ENCODE peak calls at places on chromosome 10, in four cellular contexts. W is IMR-90, M is NT2/D1, E is thoracic aorta. Y is an unnamed sample.

GRCh38 chr10:60114765-60115586 is 208.6 kb upstream of the CCDC6 start:
- DNase-seq in W (peak; percentile 69), M (peak; percentile 50), E (no peak), Y (peak; percentile 11)

GRCh38 chr10:77393411-77393810 is 244.2 kb downstream of the KCNMA1 start:
- DNase-seq in W (no peak), M (no peak), E (no peak), Y (no peak)

GRCh38 chr10:24908793-24909423 is 43.5 kb downstream of the PRTFDC1 start:
- DNase-seq in W (peak; percentile 89), E (no peak), M (no peak), Y (no peak)

GRCh38 chr10:77898323-77899079 is 28.1 kb downstream of the DLG5 start:
- DNase-seq in E (no peak), M (no peak), W (no peak), Y (no peak)

GRCh38 chr10:79927111-79927828 is 21.6 kb downstream of the SFTPD start:
- DNase-seq in M (no peak), W (no peak), E (no peak), Y (no peak)

GRCh38 chr10:75425291-75426079 is 5.9 kb upstream of the LRMDA start:
- DNase-seq in E (no peak), W (no peak), M (no peak), Y (no peak)

GRCh38 chr10:21496285-21497176 is 29.0 kb downstream of the SKIDA1 start:
- DNase-seq in M (no peak), E (no peak), W (peak; percentile 25), Y (peak; percentile 46)

GRCh38 chr10:9294132-9294663 is 1239.7 kb downstream of the GATA3 start:
- DNase-seq in M (no peak), W (no peak), E (no peak), Y (no peak)

GRCh38 chr10:84289521-84290200 is 38.7 kb upstream of the CCSER2 start:
- DNase-seq in W (no peak), M (no peak), E (no peak), Y (no peak)

GRCh38 chr10:110388682-110389052 is 83.9 kb upstream of the SMNDC1 start:
- DNase-seq in M (no peak), W (no peak), E (no peak), Y (no peak)

GRCh38 chr10:102824695-102825094 is 12.5 kb downstream of the CYP17A1 start:
- DNase-seq in E (no peak), W (no peak), M (no peak), Y (no peak)

GRCh38 chr10:5619366-5620211 is 46.8 kb downstream of the ASB13 start:
- DNase-seq in M (no peak), E (peak; percentile 15), W (no peak), Y (peak; percentile 56)

GRCh38 chr10:67827811-67828210 is 10.2 kb downstream of the DNAJC12 start:
- DNase-seq in E (no peak), W (no peak), M (no peak), Y (no peak)

GRCh38 chr10:576130-576465 is 113.4 kb downstream of the DIP2C start:
- DNase-seq in E (no peak), W (peak; percentile 48), M (no peak), Y (no peak)

GRCh38 chr10:80900661-80901060 is 363.0 kb downstream of the SH2D4B start:
- DNase-seq in W (no peak), M (no peak), E (no peak), Y (no peak)

GRCh38 chr10:30763933-30764332 is 134.4 kb upstream of the LYZL2 start:
- DNase-seq in E (no peak), M (no peak), W (no peak), Y (no peak)

GRCh38 chr10:29757551-29758297 is 123.0 kb upstream of the SVIL start:
- DNase-seq in M (no peak), E (no peak), W (peak; percentile 68), Y (no peak)

GRCh38 chr10:118615888-118616287 is 20.4 kb upstream of the PRLHR start:
- DNase-seq in E (no peak), W (peak; percentile 4), M (no peak), Y (no peak)

GRCh38 chr10:22631646-22632278 is 82.6 kb downstream of the PIP4K2A start:
- DNase-seq in M (no peak), W (peak; percentile 50), E (no peak), Y (no peak)

GRCh38 chr10:73780966-73781365 is 882 bp upstream of the CHCHD1 start:
- DNase-seq in E (no peak), W (peak; percentile 7), M (no peak), Y (no peak)

GRCh38 chr10:97764519-97764931 is 7.3 kb downstream of the SFRP5 start:
- DNase-seq in E (no peak), M (no peak), W (no peak), Y (no peak)

GRCh38 chr10:34615770-34616169 is 199.3 kb downstream of the PARD3 start:
- DNase-seq in W (peak; percentile 30), M (no peak), E (no peak), Y (no peak)

DNA sequence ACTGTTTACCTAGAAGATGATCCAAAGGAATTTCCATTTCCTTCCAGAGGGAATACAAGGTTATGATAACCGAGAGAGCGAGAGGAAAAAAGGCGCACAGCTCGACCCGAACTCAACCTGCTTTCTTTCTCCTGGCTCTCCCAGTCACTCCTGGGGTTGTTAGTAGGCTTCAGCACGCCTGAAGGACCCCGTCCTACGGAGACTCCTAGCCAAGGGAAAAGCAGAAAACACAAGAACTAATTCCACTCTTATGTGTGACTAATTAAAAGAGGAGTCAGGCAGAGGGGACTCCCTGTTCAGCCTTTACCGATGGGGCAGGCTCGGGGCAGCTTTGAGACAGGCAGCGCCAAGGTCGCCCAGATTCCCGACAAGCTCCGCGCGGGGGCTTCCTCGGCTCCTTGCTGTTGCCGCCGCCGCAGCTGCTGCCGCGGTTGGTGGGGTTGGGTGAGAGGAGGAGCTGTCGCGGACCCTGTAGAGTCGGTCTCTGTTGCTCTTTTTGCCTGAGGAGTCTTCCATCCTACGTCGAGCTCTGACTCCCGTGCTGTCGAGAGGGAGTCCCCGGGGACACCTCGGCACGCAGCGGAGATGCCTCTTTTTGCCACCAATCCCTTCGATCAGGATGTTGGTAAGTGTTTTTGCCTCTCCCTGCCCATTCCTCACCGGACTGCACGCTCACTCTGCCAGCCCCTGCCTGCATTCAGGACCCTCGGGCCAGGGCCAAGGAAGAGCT is at the start of gene STAM:
- DNase-seq in E (peak; percentile 55), M (peak; percentile 64), W (peak; percentile 91), Y (peak; percentile 73)
- H3K4me1 ChIP-seq in E (peaks cover 30% of the 10 kb centered on the region), M (no peaks in the 10 kb centered on the region), W (peaks cover 2% of the 10 kb centered on the region), Y (peaks cover 29% of the 10 kb centered on the region)

GRCh38 chr10:132423966-132424847 is 27.2 kb downstream of the PWWP2B start:
- DNase-seq in M (no peak), W (no peak), E (no peak), Y (no peak)
- H3K4me3 ChIP-seq in M (no peak overlapping the region), W (no peak overlapping the region), E (no peak overlapping the region), Y (no peak overlapping the region)

GRCh38 chr10:62054408-62054807 is 152.9 kb downstream of the ARID5B start:
- DNase-seq in M (no peak), E (no peak), W (no peak), Y (no peak)
- H3K4me1 ChIP-seq in M (no peaks in the 10 kb centered on the region), E (peaks cover 66% of the 10 kb centered on the region), W (peaks cover 25% of the 10 kb centered on the region), Y (peaks cover 55% of the 10 kb centered on the region)

DNA sequence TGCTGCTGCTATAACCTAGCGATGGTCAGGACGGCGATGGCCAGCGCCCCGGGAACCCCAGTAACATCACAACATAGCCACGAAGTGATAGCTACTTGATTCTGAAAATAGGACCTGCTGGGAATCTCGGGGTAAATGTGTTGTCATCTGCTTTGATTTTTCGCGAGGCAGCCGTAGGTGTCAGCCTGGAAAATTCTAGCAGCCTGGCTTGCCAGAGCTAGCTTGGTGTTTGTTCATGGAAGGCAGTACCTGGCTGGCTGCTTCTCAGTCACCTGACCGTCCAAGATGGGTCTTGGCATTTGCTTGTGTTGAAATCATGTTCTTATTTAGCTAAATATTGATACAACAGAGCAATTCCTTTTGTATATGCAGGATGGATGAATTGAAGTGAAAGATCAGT is 82.4 kb upstream of the BTBD16 start:
- DNase-seq in M (no peak), E (no peak), W (no peak), Y (no peak)
- H3K4me3 ChIP-seq in M (no peak overlapping the region), E (no peak overlapping the region), W (no peak overlapping the region), Y (no peak overlapping the region)

GRCh38 chr10:27746364-27747095 is 911 bp upstream of the MKX start:
- DNase-seq in W (no peak), E (no peak), M (no peak), Y (no peak)
- H3K4me1 ChIP-seq in W (peaks cover 3% of the 10 kb centered on the region), E (peaks cover 2% of the 10 kb centered on the region), M (peaks cover 12% of the 10 kb centered on the region), Y (peaks cover 33% of the 10 kb centered on the region)

GRCh38 chr10:71144824-71145223 is 67.5 kb upstream of the UNC5B start:
- DNase-seq in E (no peak), M (no peak), W (no peak), Y (no peak)
- H3K4me3 ChIP-seq in E (no peak overlapping the region), M (no peak overlapping the region), W (no peak overlapping the region), Y (no peak overlapping the region)

DNA sequence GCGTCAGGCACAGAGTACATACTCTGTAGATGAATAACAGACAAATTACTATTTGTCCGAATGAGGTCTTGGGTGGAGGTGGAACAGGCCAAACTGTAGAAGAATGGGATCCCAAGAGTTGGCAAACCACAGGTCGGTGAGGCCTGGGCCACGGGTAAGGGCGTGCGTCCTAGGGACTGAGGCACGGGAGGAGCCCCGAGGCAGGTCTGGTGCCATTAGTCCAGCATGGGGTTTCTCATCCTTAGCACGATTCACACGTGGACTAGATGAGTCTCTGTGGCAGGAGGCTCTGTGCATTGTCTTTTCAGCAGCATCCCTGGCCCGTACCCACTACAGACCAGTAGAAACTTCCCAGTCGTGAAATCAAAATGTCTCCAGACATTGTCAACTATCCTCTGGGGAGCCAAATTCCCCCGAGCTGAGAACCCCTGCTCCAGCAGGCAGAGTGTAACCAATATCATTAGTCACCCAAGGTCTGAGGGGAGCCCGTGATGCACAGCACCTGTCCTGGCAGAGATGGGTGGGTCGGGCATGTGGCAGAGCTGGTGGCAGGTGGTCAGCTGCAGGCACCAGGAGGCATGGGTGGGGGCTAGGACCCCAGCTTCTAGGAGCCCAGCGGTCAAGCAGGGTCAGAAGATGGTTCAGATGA is 61.3 kb downstream of the COL13A1 start:
- DNase-seq in M (no peak), W (no peak), E (no peak), Y (no peak)
- H3K4me1 ChIP-seq in M (peaks cover 22% of the 10 kb centered on the region), W (peaks cover 32% of the 10 kb centered on the region), E (peaks cover 15% of the 10 kb centered on the region), Y (no peaks in the 10 kb centered on the region)

GRCh38 chr10:36178616-36179015 is 536.5 kb upstream of the FZD8 start:
- DNase-seq in E (no peak), M (no peak), W (no peak), Y (no peak)
- H3K4me3 ChIP-seq in E (no peak overlapping the region), M (no peak overlapping the region), W (no peak overlapping the region), Y (no peak overlapping the region)